ENCODE peak calls at places on chromosomes 5 and 9, in ten cellular contexts. P is coronary artery, O is tibial artery, Z is neural progenitor cell, D is astrocyte of the cerebellum, T is lung, U is upper lobe of left lung, R is BJ, K is PC-3, I is foreskin fibroblast. B is an unnamed sample.

GRCh38 chr9:99356512-99356971 is 134.5 kb downstream of the SEC61B start:
- DNase-seq in K (no peak), U (no peak), P (no peak), I (peak), D (no peak), Z (no peak), R (no peak), T (peak), O (peak), B (no peak)

GRCh38 chr9:78791779-78792178 is 494.9 kb downstream of the PSAT1 start:
- DNase-seq in I (no peak), R (no peak), U (no peak), P (no peak), D (no peak), O (no peak), T (no peak), K (no peak), Z (no peak), B (peak)

GRCh38 chr9:80775515-80775914 is 913.8 kb downstream of the TLE1 start:
- DNase-seq in Z (no peak), U (no peak), P (no peak), D (no peak), T (no peak), R (no peak), O (no peak), K (peak), I (peak), B (peak)

GRCh38 chr9:107638922-107639321 is 149.4 kb upstream of the KLF4 start:
- DNase-seq in U (no peak), R (peak), P (peak), I (peak), Z (peak), O (peak), D (no peak), T (no peak), K (no peak), B (no peak)

GRCh38 chr9:100720922-100721321 is 143.0 kb downstream of the CAVIN4 start:
- DNase-seq in O (no peak), D (no peak), U (no peak), I (no peak), R (no peak), K (no peak), T (no peak), Z (no peak), P (no peak), B (no peak)

GRCh38 chr9:136192289-136193126 is 12.4 kb downstream of the LHX3 start:
- DNase-seq in R (no peak), Z (no peak), U (peak), D (no peak), I (no peak), O (no peak), P (no peak), T (no peak), K (no peak), B (no peak)

GRCh38 chr9:38284768-38285080 is 107.8 kb upstream of the ALDH1B1 start:
- DNase-seq in T (no peak), Z (peak), I (no peak), K (no peak), U (no peak), D (no peak), R (no peak), P (peak), O (no peak), B (no peak)

GRCh38 chr5:83744851-83745250 is 24.2 kb upstream of the HAPLN1 start:
- DNase-seq in P (no peak), K (no peak), T (no peak), I (no peak), Z (no peak), U (no peak), R (no peak), O (no peak), D (no peak), B (no peak)

GRCh38 chr5:45225571-45226031 is 416.9 kb downstream of the MRPS30 start:
- DNase-seq in P (no peak), I (no peak), R (no peak), Z (no peak), U (peak), D (no peak), K (no peak), O (no peak), T (no peak), B (no peak)

GRCh38 chr5:179485845-179486575 is 64.3 kb upstream of the RUFY1 start:
- DNase-seq in I (peak), T (no peak), D (no peak), O (no peak), R (no peak), P (no peak), Z (no peak), U (no peak), K (no peak), B (no peak)

GRCh38 chr9:130518943-130519772 is 60.2 kb upstream of the FUBP3 start:
- DNase-seq in D (no peak), R (no peak), O (no peak), K (no peak), I (no peak), T (no peak), Z (no peak), U (no peak), P (no peak), B (no peak)

GRCh38 chr9:114822708-114823107 is 16.9 kb upstream of the TNFSF15 start:
- DNase-seq in R (no peak), O (no peak), K (no peak), I (no peak), U (no peak), T (no peak), P (no peak), D (no peak), Z (no peak), B (peak)

DNA sequence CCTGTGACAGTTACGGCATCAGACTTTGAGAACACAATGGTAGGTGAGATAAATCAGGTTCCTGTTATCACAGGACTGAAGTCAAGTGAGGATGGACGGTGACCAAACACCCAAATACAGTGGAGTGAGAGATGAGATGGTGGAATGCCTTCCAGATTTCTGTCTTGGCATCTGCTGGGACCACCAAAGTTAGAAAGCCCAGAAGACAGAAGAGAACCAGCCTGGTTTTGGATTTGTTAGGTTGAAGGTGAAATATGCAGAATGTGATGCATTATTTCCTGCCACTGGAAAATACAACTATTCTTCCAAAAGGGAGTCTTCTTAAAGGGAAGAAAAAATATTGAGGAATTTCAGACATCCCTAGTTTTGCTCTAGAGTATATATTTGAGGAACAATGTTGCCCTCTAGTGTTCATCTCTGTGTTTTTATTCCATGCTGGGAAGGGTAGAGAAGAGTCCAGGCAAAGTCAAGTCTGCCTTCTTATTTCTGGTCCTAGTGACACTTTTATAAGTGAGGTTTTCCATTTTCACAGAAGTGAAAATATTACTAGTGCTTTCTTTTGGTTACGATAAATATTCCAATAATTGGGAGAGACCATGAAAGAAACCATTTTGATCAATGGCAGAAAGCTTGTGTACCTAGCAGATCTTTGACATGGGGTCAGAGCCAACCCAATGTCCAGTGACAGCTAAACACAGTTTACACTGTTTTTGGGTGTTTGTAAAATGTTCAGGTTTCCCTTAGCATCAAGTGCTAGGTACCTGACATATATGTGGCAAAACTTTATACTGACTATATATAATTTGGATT is 142.3 kb upstream of the ANKH start:
- DNase-seq in K (peak), P (no peak), T (no peak), I (peak), O (no peak), R (peak), D (peak), Z (peak), U (no peak), B (peak)
- TF ChIP-seq CTCF in K (peak), P (peak), T (peak), I (peak), O (peak), R (peak), D (peak), Z (peak), U (peak), B (peak)

GRCh38 chr9:116285320-116285719 is 131.7 kb downstream of the PAPPA start:
- DNase-seq in Z (peak), R (no peak), K (no peak), D (no peak), O (no peak), U (no peak), T (no peak), P (no peak), I (no peak), B (no peak)
- TF ChIP-seq CTCF in Z (peak), R (peak), K (peak), D (peak), O (no peak), U (no peak), T (no peak), P (no peak), I (no peak), B (peak)

DNA sequence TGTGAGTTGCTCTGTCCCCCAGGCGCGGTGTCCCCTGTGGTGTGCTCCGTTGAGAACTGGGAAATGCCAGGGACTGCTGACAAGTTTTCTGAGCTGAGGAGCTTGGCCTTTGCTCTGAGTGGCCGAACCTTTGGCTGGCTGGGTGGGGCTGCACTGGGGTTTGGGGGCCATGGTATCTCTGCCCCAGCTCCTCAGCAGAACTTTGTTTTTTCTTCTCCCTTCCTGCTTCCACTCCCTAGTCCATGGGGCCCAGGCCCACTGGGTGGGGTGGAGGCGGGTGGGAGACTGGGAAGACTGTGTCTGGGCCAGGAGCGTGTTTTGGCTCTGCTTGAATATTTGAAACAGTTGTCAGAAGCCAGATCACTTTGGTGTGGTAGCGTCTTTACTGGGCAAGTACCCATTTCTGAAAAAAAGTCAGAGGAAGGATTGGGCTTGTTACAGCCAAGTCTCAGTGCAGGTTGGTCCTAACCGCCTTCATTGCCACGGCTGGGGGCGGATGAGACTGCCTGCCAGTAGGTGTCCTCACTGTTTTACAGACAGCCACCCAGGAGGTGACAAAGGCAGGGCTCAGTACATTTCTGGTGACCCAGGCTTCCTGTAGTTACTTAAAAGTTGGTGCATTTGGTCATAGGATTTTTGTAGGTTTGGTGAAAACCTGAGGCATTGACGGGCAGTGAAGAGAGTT is 92.7 kb downstream of the DAB2IP start:
- DNase-seq in I (no peak), T (no peak), Z (peak), K (peak), U (no peak), P (no peak), R (no peak), D (no peak), O (peak), B (peak)
- TF ChIP-seq CTCF in I (peak), T (peak), Z (peak), K (peak), U (peak), P (no peak), R (peak), D (peak), O (peak), B (peak)

GRCh38 chr9:127828262-127829031 is 25.8 kb downstream of the FPGS start:
- DNase-seq in U (peak), T (peak), K (peak), P (peak), R (peak), Z (peak), D (no peak), O (peak), I (peak), B (peak)

GRCh38 chr9:127822108-127822507 is 19.4 kb downstream of the FPGS start:
- DNase-seq in U (no peak), T (no peak), R (no peak), P (no peak), D (no peak), K (no peak), Z (no peak), I (no peak), O (no peak), B (no peak)

GRCh38 chr9:127826253-127826913 is 23.7 kb downstream of the FPGS start:
- DNase-seq in R (no peak), D (no peak), K (no peak), T (no peak), U (no peak), I (no peak), P (no peak), Z (no peak), O (no peak), B (no peak)

GRCh38 chr9:127829205-127829935 is 25.1 kb downstream of the ENG start:
- DNase-seq in D (no peak), Z (no peak), I (no peak), O (no peak), U (no peak), R (no peak), T (no peak), K (no peak), P (no peak), B (no peak)

GRCh38 chr9:127825319-127826051 is 22.8 kb downstream of the FPGS start:
- DNase-seq in Z (peak), T (no peak), I (no peak), P (no peak), D (no peak), U (peak), R (no peak), O (no peak), K (no peak), B (no peak)
- TF ChIP-seq CTCF in Z (peak), T (no peak), I (no peak), P (no peak), D (peak), U (peak), R (peak), O (peak), K (peak), B (peak)

DNA sequence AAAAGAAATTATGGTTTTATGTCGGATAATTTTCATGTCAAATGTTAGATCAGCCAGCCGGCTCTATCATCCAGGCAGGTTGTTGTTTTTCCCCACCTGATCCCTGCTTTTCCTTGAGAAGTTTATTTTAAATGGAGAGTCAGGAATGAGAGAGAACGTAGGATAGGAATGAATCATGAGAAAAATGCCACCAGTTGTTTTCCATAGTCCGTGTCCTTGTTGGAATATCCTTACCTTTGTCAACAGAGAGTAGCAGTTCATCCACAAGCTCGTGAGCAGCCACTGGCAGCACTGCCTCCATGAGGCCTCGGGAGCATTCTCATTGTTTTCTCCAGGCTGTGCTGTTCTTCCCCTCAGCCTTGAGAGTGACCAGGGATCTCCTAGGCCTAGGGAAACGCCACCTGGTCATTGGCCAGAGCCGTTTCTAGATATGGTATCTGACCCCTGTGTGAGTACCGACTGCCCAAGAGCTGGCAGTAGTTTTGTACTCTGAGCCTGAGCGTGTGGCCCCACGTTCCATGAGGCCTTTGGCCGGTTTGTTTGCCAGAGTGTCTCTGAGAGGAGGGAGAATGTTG is 293.3 kb downstream of the FANCC start:
- DNase-seq in U (no peak), I (no peak), K (peak), D (no peak), T (no peak), O (no peak), P (no peak), Z (peak), R (no peak), B (no peak)
- TF ChIP-seq CTCF in U (no peak), I (no peak), K (peak), D (no peak), T (no peak), O (no peak), P (no peak), Z (no peak), R (no peak), B (no peak)

DNA sequence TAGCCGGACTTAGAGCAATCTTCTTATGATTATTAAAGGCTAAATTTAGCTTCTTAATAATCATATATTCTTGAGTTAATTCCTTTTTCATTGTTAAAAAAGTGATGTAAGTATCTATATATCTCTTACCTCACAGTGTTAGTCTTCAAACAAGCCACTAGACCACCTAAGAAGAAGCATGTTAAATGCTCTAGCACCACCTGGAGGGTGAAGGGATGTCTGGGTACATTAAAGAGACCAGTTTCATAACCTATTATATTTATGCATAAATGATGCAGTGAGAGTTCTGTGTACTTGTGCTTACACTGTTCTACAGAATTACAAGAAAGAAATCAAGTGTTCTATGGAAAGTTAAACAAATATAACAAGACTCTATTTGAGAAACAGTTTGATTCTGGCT is 55.9 kb upstream of the SLCO6A1 start:
- DNase-seq in Z (peak), T (no peak), U (no peak), O (no peak), D (peak), R (no peak), K (peak), P (no peak), I (no peak), B (peak)
- TF ChIP-seq CTCF in Z (peak), T (no peak), U (no peak), O (no peak), D (peak), R (no peak), K (peak), P (no peak), I (no peak), B (no peak)

GRCh38 chr5:32916648-32917047 is 205.5 kb downstream of the NPR3 start:
- DNase-seq in U (no peak), P (no peak), O (no peak), K (peak), D (peak), Z (peak), R (no peak), I (peak), T (no peak), B (peak)
- TF ChIP-seq CTCF in U (no peak), P (peak), O (peak), K (peak), D (peak), Z (peak), R (peak), I (peak), T (peak), B (peak)

GRCh38 chr5:103434057-103434456 is 128.5 kb downstream of the NUDT12 start:
- DNase-seq in P (no peak), U (peak), R (no peak), D (no peak), I (no peak), O (no peak), K (no peak), T (no peak), Z (peak), B (no peak)

GRCh38 chr5:103436112-103436511 is 126.5 kb downstream of the NUDT12 start:
- DNase-seq in I (no peak), T (no peak), K (no peak), O (no peak), R (no peak), P (no peak), D (no peak), U (no peak), Z (no peak), B (no peak)

GRCh38 chr5:103436661-103437060 is 125.9 kb downstream of the NUDT12 start:
- DNase-seq in T (no peak), O (no peak), U (no peak), Z (no peak), I (no peak), K (no peak), R (no peak), D (no peak), P (no peak), B (no peak)

GRCh38 chr5:103433216-103433615 is 129.4 kb downstream of the NUDT12 start:
- DNase-seq in D (no peak), O (no peak), U (no peak), R (no peak), K (peak), Z (no peak), I (peak), T (no peak), P (no peak), B (peak)

GRCh38 chr5:103435136-103435914 is 127.3 kb downstream of the NUDT12 start:
- DNase-seq in D (no peak), I (no peak), K (no peak), Z (no peak), R (no peak), O (no peak), U (no peak), P (no peak), T (no peak), B (no peak)
- TF ChIP-seq CTCF in D (no peak), I (no peak), K (no peak), Z (no peak), R (no peak), O (no peak), U (no peak), P (no peak), T (no peak), B (no peak)